ENCODE peak calls at places on chromosomes 2 and 18, in five cellular contexts. One of them, this sample, is unnamed.

GRCh38 chr2:127080941-127081769 is 25.8 kb downstream of the BIN1 start:
- DNase-seq in stimulated activated naive B cell treated with anti-CD40 and anti-IgM and Interleukin-4, amounts not matched to agents 10 μg/mL and 1 μg/mL and 100 μg/mL, for 72 hours: peak
- DNase-seq in mesenteric fat pad: no peak
- DNase-seq in amniotic stem cell: no peak
- DNase-seq in breast epithelium: no peak
- DNase-seq in this sample: no peak

GRCh38 chr18:46343940-46344372 is 239.8 kb downstream of the HAUS1 start:
- DNase-seq in stimulated activated naive B cell treated with anti-CD40 and anti-IgM and Interleukin-4, amounts not matched to agents 10 μg/mL and 1 μg/mL and 100 μg/mL, for 72 hours: peak
- DNase-seq in mesenteric fat pad: no peak
- DNase-seq in amniotic stem cell: no peak
- DNase-seq in breast epithelium: no peak
- DNase-seq in this sample: no peak

GRCh38 chr2:216792222-216793001 is 67.5 kb downstream of the TNP1 start:
- DNase-seq in stimulated activated naive B cell treated with anti-CD40 and anti-IgM and Interleukin-4, amounts not matched to agents 10 μg/mL and 1 μg/mL and 100 μg/mL, for 72 hours: no peak
- DNase-seq in mesenteric fat pad: no peak
- DNase-seq in amniotic stem cell: no peak
- DNase-seq in breast epithelium: no peak
- DNase-seq in this sample: no peak

GRCh38 chr2:165610591-165611029 is 141.1 kb downstream of the CSRNP3 start:
- DNase-seq in stimulated activated naive B cell treated with anti-CD40 and anti-IgM and Interleukin-4, amounts not matched to agents 10 μg/mL and 1 μg/mL and 100 μg/mL, for 72 hours: no peak
- DNase-seq in mesenteric fat pad: no peak
- DNase-seq in amniotic stem cell: no peak
- DNase-seq in breast epithelium: no peak
- DNase-seq in this sample: no peak

GRCh38 chr2:118940486-118941120 is 1.4 kb upstream of the MARCO start:
- DNase-seq in stimulated activated naive B cell treated with anti-CD40 and anti-IgM and Interleukin-4, amounts not matched to agents 10 μg/mL and 1 μg/mL and 100 μg/mL, for 72 hours: no peak
- DNase-seq in mesenteric fat pad: no peak
- DNase-seq in amniotic stem cell: no peak
- DNase-seq in breast epithelium: no peak
- DNase-seq in this sample: no peak

GRCh38 chr2:179950391-179950790 is 56.7 kb downstream of the CWC22 start:
- DNase-seq in stimulated activated naive B cell treated with anti-CD40 and anti-IgM and Interleukin-4, amounts not matched to agents 10 μg/mL and 1 μg/mL and 100 μg/mL, for 72 hours: no peak
- DNase-seq in mesenteric fat pad: no peak
- DNase-seq in amniotic stem cell: no peak
- DNase-seq in breast epithelium: no peak
- DNase-seq in this sample: no peak

GRCh38 chr18:36392888-36393287 is 95.4 kb downstream of the FHOD3 start:
- DNase-seq in stimulated activated naive B cell treated with anti-CD40 and anti-IgM and Interleukin-4, amounts not matched to agents 10 μg/mL and 1 μg/mL and 100 μg/mL, for 72 hours: no peak
- DNase-seq in mesenteric fat pad: no peak
- DNase-seq in amniotic stem cell: no peak
- DNase-seq in breast epithelium: no peak
- DNase-seq in this sample: no peak

GRCh38 chr2:96085541-96086355 is 30.6 kb downstream of the ADRA2B start:
- DNase-seq in stimulated activated naive B cell treated with anti-CD40 and anti-IgM and Interleukin-4, amounts not matched to agents 10 μg/mL and 1 μg/mL and 100 μg/mL, for 72 hours: no peak
- DNase-seq in mesenteric fat pad: peak
- DNase-seq in amniotic stem cell: no peak
- DNase-seq in breast epithelium: peak
- DNase-seq in this sample: no peak

GRCh38 chr2:62568983-62569837 is 63.2 kb upstream of the TMEM17 start:
- DNase-seq in stimulated activated naive B cell treated with anti-CD40 and anti-IgM and Interleukin-4, amounts not matched to agents 10 μg/mL and 1 μg/mL and 100 μg/mL, for 72 hours: no peak
- DNase-seq in mesenteric fat pad: no peak
- DNase-seq in amniotic stem cell: no peak
- DNase-seq in breast epithelium: no peak
- DNase-seq in this sample: no peak

GRCh38 chr18:36610716-36611115 is 218.1 kb downstream of the TPGS2 start:
- DNase-seq in stimulated activated naive B cell treated with anti-CD40 and anti-IgM and Interleukin-4, amounts not matched to agents 10 μg/mL and 1 μg/mL and 100 μg/mL, for 72 hours: no peak
- DNase-seq in mesenteric fat pad: no peak
- DNase-seq in amniotic stem cell: no peak
- DNase-seq in breast epithelium: no peak
- DNase-seq in this sample: no peak

GRCh38 chr18:26406294-26406693 is 142.1 kb downstream of the KCTD1 start:
- DNase-seq in stimulated activated naive B cell treated with anti-CD40 and anti-IgM and Interleukin-4, amounts not matched to agents 10 μg/mL and 1 μg/mL and 100 μg/mL, for 72 hours: no peak
- DNase-seq in mesenteric fat pad: no peak
- DNase-seq in amniotic stem cell: no peak
- DNase-seq in breast epithelium: no peak
- DNase-seq in this sample: no peak